ENCODE peak calls at places on chromosome 18, in six cellular contexts. W, D, M, Q, L and V are unnamed samples.
A peak's percentile ranks its signal among the peaks of the same experiment; 100 is the strongest.

GRCh38 chr18:44725300-44726096 is 44.8 kb downstream of the SETBP1 start:
- DNase-seq in D (no peak), W (no peak), M (peak; percentile 56), Q (no peak), L (peak; percentile 77), V (no peak)

GRCh38 chr18:47204908-47205522 is 28.9 kb upstream of the IER3IP1 start:
- DNase-seq in W (peak; percentile 66), D (peak; percentile 33), M (peak; percentile 54), L (peak; percentile 52), Q (no peak), V (peak; percentile 7)

GRCh38 chr18:33051397-33051796 is 278.6 kb upstream of the KLHL14 start:
- DNase-seq in D (no peak), M (peak; percentile 10), L (no peak), W (no peak), Q (peak; percentile 65), V (peak; percentile 11)

GRCh38 chr18:26504831-26505230 is 43.5 kb downstream of the KCTD1 start:
- DNase-seq in Q (peak; percentile 53), D (no peak), W (no peak), L (no peak), M (peak; percentile 11), V (no peak)

GRCh38 chr18:71168576-71169145 is 879.8 kb downstream of the SOCS6 start:
- DNase-seq in Q (no peak), D (no peak), W (no peak), L (no peak), M (no peak), V (no peak)

GRCh38 chr18:6249110-6249680 is 165.5 kb downstream of the L3MBTL4 start:
- DNase-seq in W (no peak), L (peak; percentile 80), M (no peak), D (no peak), Q (no peak), V (no peak)

GRCh38 chr18:69947361-69948106 is at the start of gene CD226:
- DNase-seq in M (no peak), D (no peak), W (no peak), Q (no peak), L (peak; percentile 71), V (no peak)

GRCh38 chr18:78893396-78894305 is 86.0 kb upstream of the SALL3 start:
- DNase-seq in W (no peak), D (no peak), M (no peak), Q (no peak), L (no peak), V (no peak)

GRCh38 chr18:43589611-43590151 is 312.4 kb upstream of the SYT4 start:
- DNase-seq in L (no peak), M (no peak), D (no peak), W (no peak), Q (no peak), V (no peak)

GRCh38 chr18:3538954-3539617 is 89.1 kb downstream of the TGIF1 start:
- DNase-seq in Q (no peak), D (no peak), M (no peak), W (no peak), L (no peak), V (no peak)

GRCh38 chr18:23450022-23450421 is 3.1 kb upstream of the RIOK3 start:
- DNase-seq in Q (no peak), D (no peak), L (no peak), M (no peak), W (no peak), V (no peak)

GRCh38 chr18:2914844-2915243 is 68.0 kb downstream of the EMILIN2 start:
- DNase-seq in Q (no peak), M (no peak), L (no peak), D (no peak), W (no peak), V (no peak)

GRCh38 chr18:8609711-8610441 is 639 bp downstream of the RAB12 start:
- DNase-seq in L (peak; percentile 48), M (no peak), D (no peak), Q (no peak), W (peak; percentile 40), V (no peak)